ENCODE peak calls at places on chromosomes 6 and 20, in four cellular contexts. N is K562, J is H1, G is IMR-90. R is an unnamed sample.

GRCh38 chr6:170288091-170288631 is 2.7 kb downstream of the DLL1 start:
- DNase-seq in N (no peak), J (no peak), G (no peak), R (no peak)

GRCh38 chr6:108966855-108967755 is 118.9 kb downstream of the ARMC2 start:
- DNase-seq in N (peak; percentile 24), J (no peak), G (peak; percentile 60), R (no peak)

GRCh38 chr6:33014841-33015634 is 5.6 kb upstream of the HLA-DOA start:
- DNase-seq in N (peak; percentile 79), J (peak; percentile 25), G (peak; percentile 86), R (peak; percentile 75)

GRCh38 chr6:128515550-128516513 is 4.6 kb downstream of the PTPRK start:
- DNase-seq in N (no peak), J (no peak), G (peak; percentile 68), R (no peak)

GRCh38 chr6:65091561-65091960 is 615.5 kb downstream of the EYS start:
- DNase-seq in N (no peak), J (no peak), G (no peak), R (no peak)

GRCh38 chr6:52595000-52595795 is 18.3 kb upstream of the TRAM2 start:
- DNase-seq in N (no peak), J (no peak), G (peak; percentile 94), R (peak; percentile 26)

GRCh38 chr20:32312718-32313424 is 35.4 kb downstream of the KIF3B start:
- DNase-seq in N (no peak), J (no peak), G (no peak), R (no peak)

GRCh38 chr6:144298167-144298671 is 13.1 kb downstream of the UTRN start:
- DNase-seq in N (no peak), J (no peak), G (no peak), R (no peak)

GRCh38 chr20:46206025-46206424 is 87.9 kb downstream of the CD40 start:
- DNase-seq in N (peak; percentile 69), J (no peak), G (peak; percentile 28), R (peak; percentile 12)

GRCh38 chr6:149694926-149695325 is 23.0 kb downstream of the LATS1 start:
- DNase-seq in N (no peak), J (no peak), G (no peak), R (no peak)

GRCh38 chr6:132464538-132465256 is 48.2 kb downstream of the STX7 start:
- DNase-seq in N (no peak), J (no peak), G (peak; percentile 23), R (no peak)

GRCh38 chr6:21071783-21072468 is 521.6 kb upstream of the SOX4 start:
- DNase-seq in N (no peak), J (no peak), G (no peak), R (no peak)

GRCh38 chr6:42745638-42746451 is at the start of gene TBCC:
- DNase-seq in N (peak; percentile 99), J (peak; percentile 96), G (peak; percentile 99), R (peak; percentile 93)

GRCh38 chr6:42742116-42742894 is 3.6 kb downstream of the TBCC start:
- DNase-seq in N (no peak), J (no peak), G (peak; percentile 68), R (no peak)

GRCh38 chr6:42745083-42745637 is 743 bp downstream of the TBCC start:
- DNase-seq in N (peak; percentile 57), J (no peak), G (peak; percentile 23), R (no peak)

GRCh38 chr6:42746452-42747400 is 823 bp upstream of the TBCC start:
- DNase-seq in N (peak; percentile 92), J (peak; percentile 86), G (peak; percentile 89), R (peak; percentile 68)

DNA sequence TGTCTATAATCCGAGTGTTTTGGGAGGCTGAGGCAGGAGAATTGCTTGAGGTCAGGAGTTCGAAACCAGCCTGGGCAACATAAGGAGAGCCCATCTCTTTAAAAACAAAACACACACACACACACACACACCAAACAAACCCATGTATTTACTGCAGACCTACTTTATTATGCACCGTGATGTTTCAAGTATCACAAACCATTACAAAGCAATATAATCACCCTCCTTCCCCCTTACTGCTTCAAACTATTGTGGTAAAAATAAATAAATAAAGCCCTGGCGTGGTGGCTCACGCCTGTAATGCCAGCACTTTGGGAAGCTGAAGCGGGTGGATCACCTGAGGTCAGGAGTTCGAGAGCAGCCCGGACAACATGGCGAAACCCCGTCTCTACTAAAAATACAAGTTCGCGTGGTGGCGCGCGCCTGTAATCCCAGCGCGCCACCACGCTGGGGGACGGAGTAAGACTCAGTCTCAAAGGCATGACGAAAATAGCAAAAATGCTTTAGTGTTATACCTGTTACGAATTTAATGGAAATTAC is 1.5 kb downstream of the TBCC start:
- DNase-seq in N (peak; percentile 82), J (no peak), G (no peak), R (no peak)
- H3K4me3 ChIP-seq in N (peak overlapping the region; percentile 90), J (peak overlapping the region; percentile 97), G (peak overlapping the region; percentile 68), R (peak overlapping the region; percentile 99)

GRCh38 chr6:43092635-43093034 is 16.5 kb downstream of the PTK7 start:
- DNase-seq in N (no peak), J (no peak), G (no peak), R (no peak)
- TF ChIP-seq CHD1 in N (no peak), J (no peak), G (no peak), R (no peak)

DNA sequence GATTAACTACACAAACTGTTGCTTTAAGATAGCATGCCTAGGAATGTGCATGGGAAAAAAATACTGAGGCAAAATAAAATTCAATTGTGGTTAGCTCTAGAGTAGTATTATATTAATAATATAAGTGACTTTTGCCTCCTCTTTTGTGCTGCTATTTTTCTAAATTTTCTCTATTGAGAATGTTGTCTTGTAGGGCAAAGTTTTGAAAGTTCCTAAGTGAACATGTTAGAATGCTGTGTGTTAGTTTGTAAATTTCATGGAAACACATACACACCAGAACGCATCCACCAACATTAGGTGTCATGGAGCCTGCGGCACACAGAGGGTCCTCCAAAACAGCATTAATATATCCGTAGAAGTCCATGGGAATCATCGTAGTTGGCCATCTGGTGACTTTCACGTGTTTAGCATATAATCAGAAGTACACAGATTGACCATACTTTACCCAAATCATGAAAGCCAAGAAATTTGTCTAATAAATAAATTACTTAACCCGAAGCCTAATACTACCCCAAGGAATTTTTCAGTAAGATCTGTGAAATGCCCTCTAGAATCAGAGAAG is 25.6 kb downstream of the ARHGAP18 start:
- DNase-seq in N (no peak), J (no peak), G (no peak), R (no peak)
- H3K4me3 ChIP-seq in N (no peak overlapping the region), J (no peak overlapping the region), G (no peak overlapping the region), R (no peak overlapping the region)

DNA sequence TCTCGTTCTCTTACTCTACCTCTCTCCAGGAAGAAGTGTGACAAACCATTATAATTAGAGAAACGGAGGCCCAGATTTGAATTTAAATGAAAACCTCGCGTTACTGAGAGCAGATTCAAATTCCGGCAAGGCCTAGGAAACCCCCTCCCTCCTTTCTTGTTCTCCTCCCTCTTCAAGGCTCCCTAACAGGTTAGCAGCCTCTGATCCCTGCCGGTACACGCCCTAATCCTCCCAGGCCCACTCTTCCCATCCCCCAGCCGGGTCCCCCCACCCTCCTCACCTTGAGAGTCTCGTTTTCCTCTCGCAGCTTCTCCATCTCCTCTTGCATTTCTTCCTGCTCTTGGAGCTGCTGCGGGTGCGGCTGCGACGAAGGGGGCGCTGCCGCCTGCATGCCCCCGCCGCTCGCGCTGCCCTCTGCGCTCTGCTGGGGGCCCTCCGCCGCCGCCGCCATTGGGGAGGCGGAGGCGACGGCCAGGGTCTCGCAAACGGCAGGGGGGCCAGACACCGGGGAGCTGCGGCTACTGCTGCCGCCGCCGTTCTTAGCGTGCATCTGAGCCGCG is 3.8 kb downstream of the MTCL3 start:
- DNase-seq in N (no peak), J (peak; percentile 43), G (no peak), R (no peak)
- TF ChIP-seq CHD1 in N (no peak), J (no peak), G (no peak), R (no peak)

GRCh38 chr20:4524792-4525191 is 196.9 kb upstream of the PRND start:
- DNase-seq in N (no peak), J (no peak), G (no peak), R (no peak)
- H3K4me3 ChIP-seq in N (no peak overlapping the region), J (no peak overlapping the region), G (no peak overlapping the region), R (no peak overlapping the region)